ENCODE peak calls at places on chromosomes 16 and 17, in five cellular contexts. E is heart left ventricle, O is stomach, Q is breast epithelium, I is IMR-90. C is an unnamed sample. For H3K4me1, the result is how much of the 10 kb centered on the place peaks cover.

GRCh38 chr16:84334482-84334881 is 33.9 kb upstream of the ATP2C2 start:
- DNase-seq in E (no peak), Q (no peak), I (no peak), O (no peak), C (no peak)

GRCh38 chr16:83994703-83995102 is 26.7 kb downstream of the NECAB2 start:
- DNase-seq in Q (no peak), O (no peak), I (peak), E (no peak), C (no peak)

GRCh38 chr16:55444754-55445485 is 34.1 kb upstream of the MMP2 start:
- DNase-seq in I (no peak), Q (no peak), O (no peak), E (peak), C (no peak)

GRCh38 chr17:33838281-33838680 is 416.8 kb upstream of the CCL2 start:
- DNase-seq in E (no peak), Q (no peak), I (no peak), O (no peak), C (no peak)

GRCh38 chr16:27729516-27730304 is 179.8 kb downstream of the KATNIP start:
- DNase-seq in O (no peak), I (peak), E (no peak), Q (no peak), C (no peak)

GRCh38 chr17:40209404-40210093 is 9.6 kb upstream of the WIPF2 start:
- DNase-seq in I (peak), Q (no peak), O (no peak), E (no peak), C (no peak)

GRCh38 chr17:17757944-17758343 is 76.7 kb downstream of the RAI1 start:
- DNase-seq in O (no peak), Q (no peak), I (no peak), E (no peak), C (no peak)

GRCh38 chr17:17358866-17359265 is 55.7 kb downstream of the NT5M start:
- DNase-seq in O (no peak), I (no peak), E (no peak), Q (no peak), C (no peak)

GRCh38 chr17:69499301-69499700 is 84.8 kb downstream of the MAP2K6 start:
- DNase-seq in Q (no peak), O (no peak), I (no peak), E (no peak), C (no peak)

GRCh38 chr17:61411114-61411943 is 11.7 kb downstream of the TBX2 start:
- DNase-seq in E (peak), I (peak), Q (peak), O (peak), C (peak)

GRCh38 chr17:79925242-79925957 is 86.2 kb upstream of the CBX4 start:
- DNase-seq in O (peak), E (peak), I (peak), Q (peak), C (no peak)

GRCh38 chr17:45222273-45222993 is 748 bp downstream of the FMNL1 start:
- DNase-seq in E (no peak), Q (no peak), O (no peak), I (no peak), C (no peak)

GRCh38 chr17:37213927-37214326 is 161.9 kb upstream of the C17orf78 start:
- DNase-seq in I (no peak), E (no peak), O (no peak), Q (no peak), C (no peak)

GRCh38 chr17:17107891-17108680 is 65.8 kb downstream of the MPRIP start:
- DNase-seq in Q (no peak), O (peak), I (no peak), E (no peak), C (no peak)

GRCh38 chr16:86387461-86388440 is 122.6 kb upstream of the FOXF1 start:
- DNase-seq in O (no peak), Q (no peak), E (no peak), I (peak), C (no peak)

GRCh38 chr16:71431176-71431575 is 10.7 kb downstream of the TLE7 start:
- DNase-seq in I (no peak), Q (no peak), E (no peak), O (peak), C (no peak)

GRCh38 chr17:4483012-4483840 is 15.5 kb upstream of the SPNS2 start:
- DNase-seq in I (no peak), Q (peak), O (peak), E (no peak), C (no peak)

GRCh38 chr17:45814622-45815606 is 29.8 kb upstream of the SPPL2C start:
- DNase-seq in I (no peak), E (no peak), Q (no peak), O (no peak), C (no peak)

GRCh38 chr16:87965973-87966667 is 14.9 kb downstream of the BANP start:
- DNase-seq in Q (no peak), I (peak), E (no peak), O (no peak), C (no peak)

GRCh38 chr17:80129006-80129565 is 17.8 kb downstream of the EIF4A3 start:
- DNase-seq in O (no peak), I (no peak), E (no peak), Q (no peak), C (no peak)

GRCh38 chr16:80974649-80975376 is 31.9 kb downstream of the CMC2 start:
- DNase-seq in O (no peak), E (no peak), I (no peak), Q (no peak), C (no peak)

GRCh38 chr17:67831268-67831667 is 6.0 kb downstream of the BPTF start:
- DNase-seq in O (no peak), I (no peak), Q (no peak), E (no peak), C (no peak)

GRCh38 chr17:35701491-35701890 is 29.9 kb upstream of the RASL10B start:
- DNase-seq in I (no peak), Q (no peak), E (no peak), O (no peak), C (no peak)

GRCh38 chr17:5419959-5420653 is at the start of gene RPAIN:
- DNase-seq in E (peak), I (peak), Q (peak), O (peak), C (peak)

GRCh38 chr17:40015005-40015997 is at the start of gene CSF3:
- DNase-seq in E (no peak), I (no peak), O (peak), Q (no peak), C (peak)

GRCh38 chr17:2798679-2799078 is 2.4 kb downstream of the RAP1GAP2 start:
- DNase-seq in I (no peak), E (no peak), Q (no peak), O (no peak), C (no peak)

GRCh38 chr16:81679721-81680430 is 99.2 kb upstream of the PLCG2 start:
- DNase-seq in E (no peak), Q (no peak), O (no peak), I (no peak), C (no peak)

GRCh38 chr17:13086142-13086769 is 68.4 kb upstream of the ELAC2 start:
- DNase-seq in E (peak), O (no peak), I (no peak), Q (no peak), C (no peak)

GRCh38 chr17:69466905-69467630 is 52.6 kb downstream of the MAP2K6 start:
- DNase-seq in I (peak), E (no peak), Q (no peak), O (no peak), C (no peak)

GRCh38 chr16:86455609-86456008 is 54.7 kb upstream of the FOXF1 start:
- DNase-seq in Q (no peak), I (no peak), O (no peak), E (no peak), C (no peak)

GRCh38 chr16:26816885-26817571 is 249.7 kb upstream of the C16orf82 start:
- DNase-seq in O (no peak), I (peak), Q (no peak), E (no peak), C (no peak)

GRCh38 chr17:10327640-10328039 is 45.2 kb downstream of the MYH13 start:
- DNase-seq in O (peak), E (peak), I (peak), Q (peak), C (peak)

GRCh38 chr16:83068686-83069085 is 441.9 kb downstream of the CDH13 start:
- DNase-seq in E (no peak), O (no peak), Q (no peak), I (peak), C (no peak)

GRCh38 chr17:43211123-43211479 is 574 bp upstream of the TMEM106A start:
- DNase-seq in E (no peak), O (no peak), Q (no peak), I (no peak), C (no peak)

GRCh38 chr16:57609541-57610401 is 18.7 kb upstream of the ADGRG1 start:
- DNase-seq in Q (no peak), I (peak), E (peak), O (peak), C (no peak)

GRCh38 chr17:43979671-43980070 is 24.8 kb upstream of the NAGS start:
- DNase-seq in Q (no peak), E (no peak), O (no peak), I (no peak), C (no peak)

GRCh38 chr16:75224281-75224680 is 5.5 kb downstream of the CTRB1 start:
- DNase-seq in Q (no peak), I (no peak), E (no peak), O (no peak), C (no peak)

GRCh38 chr16:55478827-55479559 is at the start of gene MMP2:
- DNase-seq in I (peak), O (peak), Q (no peak), E (peak), C (peak)

GRCh38 chr17:51260237-51260959 is at the start of gene UTP18:
- DNase-seq in E (peak), Q (peak), O (peak), I (peak), C (peak)
- H3K4me1 ChIP-seq in E (under half), Q (under half), O (under half), I (under half), C (under half)

DNA sequence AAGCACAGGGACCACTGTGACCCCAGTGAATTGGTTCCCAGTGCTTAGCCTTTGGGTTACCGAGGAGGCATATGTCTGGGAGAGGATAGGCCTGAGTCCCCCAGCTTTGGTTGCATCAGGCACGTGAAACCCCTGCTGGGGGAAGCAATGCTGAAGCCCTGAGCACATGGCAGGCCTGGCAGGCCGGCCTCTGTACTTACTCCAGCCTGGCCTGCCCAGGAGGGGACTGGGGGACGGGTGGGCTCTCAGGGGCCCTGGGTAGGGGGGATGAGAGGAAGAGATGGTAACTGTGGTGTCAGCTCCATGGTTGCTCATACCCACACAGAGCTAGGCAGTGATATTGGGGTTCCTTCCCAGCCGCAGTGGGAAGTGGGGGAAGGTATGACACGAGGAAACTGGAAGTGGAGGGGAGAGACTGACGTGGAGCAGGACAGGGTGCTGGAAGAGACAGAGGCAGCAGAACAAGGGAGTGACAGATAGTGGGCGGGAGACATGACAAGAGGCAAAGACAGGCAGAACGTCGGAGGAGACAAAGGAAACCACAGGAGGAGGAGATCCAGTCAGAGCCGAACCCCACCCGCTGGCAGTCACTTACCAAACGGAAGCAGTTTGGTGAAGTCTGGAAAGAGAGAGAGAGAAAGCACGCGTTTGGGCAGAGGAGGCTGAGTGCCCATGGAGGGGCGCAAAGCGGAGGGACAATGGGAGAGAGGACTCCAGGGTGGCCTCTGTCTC is 9.1 kb downstream of the TMEM208 start:
- DNase-seq in E (no peak), Q (no peak), O (no peak), I (no peak), C (no peak)
- TF ChIP-seq POLR2A in E (no peak), Q (no peak), O (no peak), I (no peak), C (no peak)

GRCh38 chr16:8621572-8622314 is at the start of gene METTL22:
- DNase-seq in Q (peak), I (peak), O (peak), E (peak), C (peak)
- TF ChIP-seq CTCF in Q (no peak), I (no peak), O (no peak), E (no peak), C (peak)

DNA sequence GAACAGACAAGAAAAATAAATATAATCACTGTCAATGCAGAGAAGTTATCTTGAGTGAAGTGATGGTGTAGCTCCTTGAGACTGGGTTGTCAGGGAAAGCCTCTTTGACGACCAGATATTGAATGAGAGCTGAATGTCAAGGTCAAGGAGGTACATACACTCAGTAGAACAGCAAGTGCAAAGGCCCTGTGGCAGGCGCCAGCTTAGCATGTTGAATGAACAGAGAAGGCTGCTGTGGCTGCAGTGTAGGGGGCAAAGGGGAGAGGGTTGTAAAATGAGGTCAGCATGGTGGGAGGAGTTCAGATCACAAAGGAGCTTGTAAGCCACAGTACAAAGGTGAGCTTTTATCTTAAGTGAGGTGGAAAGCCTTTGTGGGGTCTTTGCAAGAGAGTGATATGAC is 111.5 kb downstream of the ZFHX3 start:
- DNase-seq in I (no peak), Q (no peak), O (no peak), E (no peak), C (no peak)
- H3K4me1 ChIP-seq in I (under half), Q (under half), O (under half), E (under half), C (under half)

GRCh38 chr16:380837-381787 is 666 bp downstream of the PGAP6 start:
- DNase-seq in I (peak), E (no peak), Q (no peak), O (no peak), C (no peak)

GRCh38 chr16:379183-379960 is 2.4 kb downstream of the PGAP6 start:
- DNase-seq in I (no peak), O (peak), Q (peak), E (no peak), C (no peak)

GRCh38 chr16:379961-380836 is 1.6 kb downstream of the PGAP6 start:
- DNase-seq in E (no peak), I (no peak), Q (no peak), O (no peak), C (no peak)

GRCh38 chr16:383326-384020 is 1.7 kb upstream of the PGAP6 start:
- DNase-seq in E (no peak), O (peak), I (no peak), Q (no peak), C (no peak)

GRCh38 chr16:381788-382717 is at the start of gene PGAP6:
- DNase-seq in E (peak), I (peak), Q (no peak), O (peak), C (peak)
- TF ChIP-seq POLR2A in E (no peak), I (peak), Q (no peak), O (no peak), C (peak)

C was measured in uterus.